ENCODE peak calls at places on chromosomes 7 and 10, in eight cellular contexts. J is NCI-H1092 treated with DMSO at 0.1 percent for 48 hours; L is CD8-positive, alpha-beta T cell; U is Kasumi-1; H is nephron progenitor cell; V is left colon; A is Karpas-422; M is T-helper 17 cell. S is an unnamed sample.

GRCh38 chr10:78410046-78410965 is 376.6 kb downstream of the RPS24 start:
- DNase-seq in L (no peak), H (no peak), J (no peak), A (no peak), M (no peak), V (no peak), U (no peak), S (no peak)

GRCh38 chr7:93331706-93332105 is 99.5 kb downstream of the VPS50 start:
- DNase-seq in A (no peak), H (no peak), M (no peak), U (no peak), V (no peak), L (no peak), J (no peak), S (no peak)

GRCh38 chr7:156578978-156579430 is 61.6 kb upstream of the RNF32 start:
- DNase-seq in L (no peak), V (no peak), A (no peak), M (no peak), U (no peak), H (no peak), J (no peak), S (peak)

GRCh38 chr7:26899519-26899918 is 35.1 kb upstream of the SKAP2 start:
- DNase-seq in M (no peak), V (no peak), J (no peak), A (no peak), H (no peak), U (no peak), L (no peak), S (no peak)

GRCh38 chr7:100674441-100675407 is 1.2 kb downstream of the GNB2 start:
- DNase-seq in J (peak), V (peak), M (peak), L (peak), H (peak), A (peak), U (no peak), S (peak)

GRCh38 chr7:37482505-37482904 is 33.8 kb upstream of the ELMO1 start:
- DNase-seq in M (no peak), A (no peak), U (no peak), V (no peak), L (no peak), J (no peak), H (no peak), S (peak)

GRCh38 chr10:108362956-108363355 is 1198.5 kb upstream of the SORCS1 start:
- DNase-seq in M (no peak), V (no peak), J (no peak), U (no peak), A (no peak), H (no peak), L (no peak), S (no peak)

GRCh38 chr10:72738476-72738875 is 46.5 kb downstream of the MCU start:
- DNase-seq in H (no peak), A (no peak), J (no peak), M (no peak), V (no peak), L (no peak), U (no peak), S (no peak)

GRCh38 chr10:46222364-46222935 is 64.3 kb upstream of the ANTXRL start:
- DNase-seq in H (no peak), U (no peak), J (no peak), L (no peak), A (no peak), V (no peak), M (no peak), S (no peak)

GRCh38 chr10:27369832-27370231 is 129.2 kb upstream of the ACBD5 start:
- DNase-seq in U (peak), H (no peak), J (no peak), L (no peak), A (peak), M (no peak), V (no peak), S (no peak)

GRCh38 chr7:55509322-55509721 is 63.0 kb downstream of the VOPP1 start:
- DNase-seq in H (no peak), J (no peak), U (no peak), M (no peak), A (no peak), V (no peak), L (no peak), S (no peak)

GRCh38 chr7:142357953-142358520 is 100.2 kb upstream of the PRSS58 start:
- DNase-seq in M (no peak), H (peak), U (peak), J (peak), L (no peak), A (peak), V (no peak), S (peak)

GRCh38 chr10:50594012-50594411 is 29.7 kb downstream of the SGMS1 start:
- DNase-seq in H (no peak), M (no peak), J (peak), L (no peak), V (no peak), U (no peak), A (no peak), S (no peak)

GRCh38 chr10:60446855-60447254 is 57.2 kb upstream of the ANK3 start:
- DNase-seq in H (no peak), J (no peak), A (no peak), V (no peak), L (no peak), M (no peak), U (peak), S (no peak)

GRCh38 chr10:27742926-27743735 is 2.5 kb downstream of the MKX start:
- DNase-seq in M (no peak), U (no peak), J (no peak), L (no peak), H (peak), A (no peak), V (peak), S (no peak)

GRCh38 chr7:142880886-142881505 is 4.5 kb downstream of the TRPV6 start:
- DNase-seq in L (peak), H (peak), J (no peak), M (no peak), U (peak), A (peak), V (no peak), S (no peak)

GRCh38 chr10:86285136-86285790 is 81.3 kb downstream of the GRID1 start:
- DNase-seq in H (no peak), M (no peak), A (no peak), L (no peak), U (no peak), V (no peak), J (no peak), S (no peak)

GRCh38 chr7:38307640-38308039 is 34.2 kb upstream of the TARP start:
- DNase-seq in V (no peak), U (peak), H (no peak), A (no peak), M (no peak), J (no peak), L (no peak), S (no peak)

S was measured in putamen.